ENCODE peak calls at places on chromosomes 1 and 21, in five cellular contexts. A, Y, T, J and Z are unnamed samples.

GRCh38 chr1:32538887-32539583 is at the start of gene ZBTB8A:
- DNase-seq in A (peak; percentile 45), Y (peak; percentile 50), T (peak; percentile 66), J (peak; percentile 83), Z (peak; percentile 67)

GRCh38 chr1:10909697-10910489 is 102.6 kb upstream of the TARDBP start:
- DNase-seq in A (no peak), Y (peak; percentile 77), T (peak; percentile 45), J (peak; percentile 85), Z (peak; percentile 65)

GRCh38 chr1:15858672-15859372 is 11.3 kb downstream of the SPEN start:
- DNase-seq in A (no peak), Y (no peak), T (no peak), J (no peak), Z (no peak)

GRCh38 chr21:46183910-46184624 is at the start of gene SPATC1L:
- DNase-seq in A (peak; percentile 79), Y (peak; percentile 39), T (no peak), J (peak; percentile 82), Z (peak; percentile 72)

GRCh38 chr1:50977575-50978143 is 7.6 kb downstream of the CDKN2C start:
- DNase-seq in A (peak; percentile 85), Y (peak; percentile 57), T (peak; percentile 66), J (peak; percentile 90), Z (no peak)

GRCh38 chr1:108877858-108878257 is 1.1 kb downstream of the GPSM2 start:
- DNase-seq in A (no peak), Y (no peak), T (no peak), J (peak; percentile 30), Z (no peak)

GRCh38 chr21:27129215-27129614 is 162.3 kb upstream of the ADAMTS5 start:
- DNase-seq in A (no peak), Y (no peak), T (no peak), J (no peak), Z (no peak)

GRCh38 chr1:177206831-177207230 is 36.1 kb downstream of the BRINP2 start:
- DNase-seq in A (no peak), Y (no peak), T (no peak), J (no peak), Z (no peak)

GRCh38 chr1:204754821-204755220 is 69.3 kb upstream of the LRRN2 start:
- DNase-seq in A (no peak), Y (no peak), T (no peak), J (no peak), Z (peak; percentile 55)

GRCh38 chr1:150926094-150926741 is at the start of gene SETDB1:
- DNase-seq in A (peak; percentile 95), Y (peak; percentile 95), T (peak; percentile 98), J (peak; percentile 92), Z (peak; percentile 97)
- TF ChIP-seq EP300 in A (no peak), Y (no peak), T (no peak), J (peak; percentile 27), Z (no peak)

GRCh38 chr1:18093646-18094045 is 14.0 kb upstream of the IGSF21 start:
- DNase-seq in A (no peak), Y (no peak), T (no peak), J (no peak), Z (no peak)

GRCh38 chr1:18090636-18091035 is 17.0 kb upstream of the IGSF21 start:
- DNase-seq in A (no peak), Y (no peak), T (no peak), J (no peak), Z (no peak)

GRCh38 chr1:18094096-18094495 is 13.5 kb upstream of the IGSF21 start:
- DNase-seq in A (no peak), Y (no peak), T (no peak), J (no peak), Z (no peak)

GRCh38 chr1:18091660-18092446 is 15.7 kb upstream of the IGSF21 start:
- DNase-seq in A (no peak), Y (no peak), T (no peak), J (no peak), Z (no peak)

GRCh38 chr1:18093193-18093592 is 14.4 kb upstream of the IGSF21 start:
- DNase-seq in A (no peak), Y (no peak), T (no peak), J (no peak), Z (no peak)
- TF ChIP-seq EP300 in A (no peak), Y (no peak), T (no peak), J (no peak), Z (no peak)

DNA sequence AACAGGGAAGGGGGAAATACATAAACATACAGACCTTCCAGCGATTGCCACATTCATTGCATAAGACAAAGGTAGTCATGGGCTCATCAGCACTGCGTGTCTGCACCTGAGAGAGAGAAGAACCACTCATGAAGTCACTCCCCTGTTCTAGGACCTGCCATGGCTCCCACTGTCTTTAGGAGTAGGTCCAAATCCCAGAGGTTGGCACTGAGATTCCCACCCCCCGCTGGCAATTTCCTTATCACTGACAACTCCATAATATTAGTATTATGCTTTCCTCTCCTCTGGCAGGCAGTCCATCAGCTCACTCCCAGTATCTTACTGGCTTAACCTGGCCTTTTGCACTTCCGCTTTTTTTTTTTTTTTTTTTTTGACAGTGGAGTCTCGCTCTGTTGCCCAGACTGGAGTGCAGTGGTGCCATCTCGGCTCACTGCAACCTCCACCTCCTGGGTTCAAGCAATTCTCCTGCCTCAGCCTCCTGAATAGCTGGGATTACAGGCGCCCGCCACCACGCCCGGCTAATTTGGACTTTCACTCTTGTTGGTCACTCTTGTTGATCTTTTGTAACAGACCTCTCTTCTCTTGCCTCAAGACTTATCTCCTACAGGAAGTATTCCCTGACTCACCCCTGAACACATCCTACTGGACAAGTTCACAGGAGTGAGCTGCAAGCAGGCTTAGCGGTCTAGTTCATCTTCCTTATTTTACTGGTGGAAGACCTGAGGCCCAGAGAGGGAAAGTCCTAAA is 14.8 kb upstream of the ZNF436 start:
- DNase-seq in A (no peak), Y (no peak), T (peak; percentile 52), J (no peak), Z (no peak)
- TF ChIP-seq EP300 in A (no peak), Y (no peak), T (no peak), J (no peak), Z (no peak)

DNA sequence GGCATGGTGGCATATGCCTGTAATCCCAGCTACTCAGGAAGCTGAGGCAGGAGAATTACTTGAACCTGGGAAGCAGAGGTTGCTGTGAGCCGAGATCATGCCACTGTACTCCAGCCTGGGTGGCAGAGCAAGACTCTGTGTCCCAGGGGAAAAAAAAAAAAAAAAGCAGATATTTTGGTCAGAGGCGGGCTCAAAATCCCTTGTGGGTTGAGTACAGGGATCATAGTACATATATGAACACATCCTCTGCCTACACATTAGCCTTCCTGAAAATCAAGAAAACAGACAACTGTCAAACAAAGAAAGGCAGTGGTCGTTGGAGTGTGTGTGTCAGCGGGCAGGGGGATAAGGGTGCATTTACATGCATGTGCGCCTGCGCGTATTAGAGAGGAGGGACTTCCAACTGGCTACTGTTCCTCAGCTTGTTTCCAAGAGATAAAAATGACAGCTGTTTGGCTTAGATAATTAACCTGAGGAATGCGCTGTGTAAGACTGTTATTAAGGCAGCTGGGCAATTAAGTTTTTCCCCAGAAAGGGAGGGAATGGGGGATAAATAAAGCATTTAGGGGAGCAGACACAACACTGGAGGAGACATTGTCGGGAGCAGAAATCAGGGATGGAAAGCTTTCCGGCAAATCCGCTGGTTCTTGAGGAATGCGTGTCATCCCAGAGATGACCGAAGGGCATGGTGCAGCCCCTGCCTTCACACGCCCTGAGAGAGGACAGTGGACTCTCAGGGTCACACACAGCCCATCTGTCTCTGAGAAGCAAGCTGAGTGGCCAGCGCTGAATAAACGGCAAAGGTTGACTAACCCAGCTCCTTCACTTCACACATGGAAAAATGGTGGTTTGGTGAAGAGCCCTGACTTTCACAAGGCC is 6.4 kb downstream of the LAMB3 start:
- DNase-seq in A (no peak), Y (no peak), T (no peak), J (no peak), Z (no peak)
- TF ChIP-seq EP300 in A (no peak), Y (no peak), T (no peak), J (no peak), Z (no peak)

DNA sequence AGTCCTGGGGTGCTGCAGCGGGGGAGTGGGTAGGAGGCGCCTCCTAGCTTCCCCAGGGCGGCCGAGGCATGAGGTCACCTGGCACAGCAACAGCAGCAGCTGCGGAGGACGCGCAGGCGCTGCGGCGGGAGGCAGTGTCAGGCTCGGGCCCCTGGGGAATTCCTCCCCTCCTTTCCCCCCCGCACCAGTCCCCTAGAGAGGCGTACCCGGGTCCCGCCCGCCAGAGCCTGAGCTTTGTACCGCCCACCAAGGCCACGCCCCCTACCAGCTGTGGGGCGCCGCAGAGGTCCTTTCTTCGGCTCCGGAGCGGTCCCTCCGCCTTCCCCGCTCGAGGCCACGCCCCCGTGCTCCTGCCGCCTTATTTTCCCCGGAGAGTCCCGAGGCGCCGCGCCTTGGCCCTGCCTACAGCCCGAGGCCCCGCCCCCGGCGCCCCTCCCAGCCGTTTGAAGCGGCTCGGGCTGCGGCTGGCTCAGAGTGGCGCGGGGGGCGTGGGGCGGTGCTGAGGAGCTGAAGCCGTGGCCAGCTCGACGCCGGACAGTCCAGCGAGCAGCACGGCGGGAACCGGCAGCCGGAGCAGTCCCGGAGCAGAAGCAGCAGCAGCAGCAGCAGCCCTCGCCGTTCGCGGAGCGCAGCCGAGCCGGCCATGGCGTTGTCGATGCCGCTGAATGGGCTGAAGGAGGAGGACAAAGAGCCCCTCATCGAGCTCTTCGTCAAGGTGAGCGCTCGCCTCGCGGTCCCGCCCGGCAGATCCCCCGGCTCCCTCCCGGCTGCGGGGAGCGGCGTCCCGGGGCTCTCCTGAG is at the start of gene CLIC4:
- DNase-seq in A (peak; percentile 100), Y (peak; percentile 100), T (peak; percentile 98), J (peak; percentile 97), Z (peak; percentile 100)
- TF ChIP-seq EP300 in A (no peak), Y (no peak), T (no peak), J (no peak), Z (no peak)

GRCh38 chr1:225070972-225071371 is 141.5 kb downstream of the DNAH14 start:
- DNase-seq in A (no peak), Y (no peak), T (no peak), J (no peak), Z (no peak)
- TF ChIP-seq EP300 in A (no peak), Y (no peak), T (no peak), J (no peak), Z (no peak)

GRCh38 chr21:33976082-33976979 is 60.7 kb upstream of the ATP5PO start:
- DNase-seq in A (no peak), Y (no peak), T (peak; percentile 67), J (no peak), Z (no peak)
- TF ChIP-seq EP300 in A (no peak), Y (no peak), T (no peak), J (no peak), Z (no peak)

GRCh38 chr1:183205196-183205781 is 19.2 kb downstream of the LAMC2 start:
- DNase-seq in A (no peak), Y (no peak), T (no peak), J (no peak), Z (no peak)
- TF ChIP-seq EP300 in A (peak; percentile 34), Y (peak; percentile 40), T (no peak), J (no peak), Z (no peak)